ENCODE peak calls at places on chromosomes 16 and 17, in four cellular contexts. P is caudate nucleus, O is NCI-H1092 treated with DMSO at 0.1 percent for 48 hours, Q is psoas muscle. X is an unnamed sample.

GRCh38 chr17:79371984-79372383 is 238.9 kb downstream of the RBFOX3 start:
- DNase-seq in P (no peak), O (no peak), Q (no peak), X (no peak)

GRCh38 chr16:25040543-25040942 is 25.4 kb upstream of the ARHGAP17 start:
- DNase-seq in P (no peak), O (no peak), Q (no peak), X (no peak)

GRCh38 chr17:5210853-5211252 is 19.2 kb upstream of the ZNF594 start:
- DNase-seq in P (no peak), O (no peak), Q (no peak), X (no peak)

GRCh38 chr16:87169509-87169985 is 147.6 kb downstream of the C16orf95 start:
- DNase-seq in P (no peak), O (peak; percentile 55), Q (no peak), X (no peak)

GRCh38 chr16:84832488-84833141 is 12.8 kb downstream of the CRISPLD2 start:
- DNase-seq in P (no peak), O (no peak), Q (peak; percentile 96), X (no peak)

GRCh38 chr17:38458521-38458920 is 30.3 kb downstream of the ARHGAP23 start:
- DNase-seq in P (no peak), O (no peak), Q (no peak), X (no peak)

GRCh38 chr17:51612692-51613091 is 352.3 kb downstream of the UTP18 start:
- DNase-seq in P (no peak), O (no peak), Q (no peak), X (no peak)

GRCh38 chr17:68381076-68381900 is 76.0 kb downstream of the WIPI1 start:
- DNase-seq in P (no peak), O (no peak), Q (no peak), X (no peak)

GRCh38 chr17:57311281-57312216 is 55.2 kb downstream of the MSI2 start:
- DNase-seq in P (no peak), O (no peak), Q (no peak), X (peak; percentile 52)

GRCh38 chr17:80742091-80742490 is 197.5 kb downstream of the RPTOR start:
- DNase-seq in P (no peak), O (no peak), Q (no peak), X (no peak)

GRCh38 chr17:75130632-75131277 is 787 bp downstream of the NT5C start:
- DNase-seq in P (no peak), O (peak; percentile 74), Q (peak; percentile 67), X (peak; percentile 82)

X was measured in NCI-H146.